ENCODE peak calls at places on chromosomes 4 and X, in seven cellular contexts. One of them, this sample, is unnamed.

GRCh38 chr4:100170986-100171385 is 19.3 kb downstream of the DDIT4L start:
- DNase-seq in tibial artery: no peak
- DNase-seq in thoracic aorta: no peak
- DNase-seq in cardiac fibroblast: peak
- DNase-seq in astrocyte of the spinal cord: no peak
- DNase-seq in neural progenitor cell: no peak
- DNase-seq in IMR-90: no peak
- DNase-seq in this sample: no peak

GRCh38 chr4:67437974-67438713 is 107.2 kb downstream of the CENPC start:
- DNase-seq in IMR-90: peak
- DNase-seq in cardiac fibroblast: peak
- DNase-seq in tibial artery: no peak
- DNase-seq in thoracic aorta: no peak
- DNase-seq in neural progenitor cell: no peak
- DNase-seq in astrocyte of the spinal cord: peak
- DNase-seq in this sample: no peak

GRCh38 chr4:4269856-4270255 is 20.1 kb downstream of the LYAR start:
- DNase-seq in cardiac fibroblast: peak
- DNase-seq in tibial artery: no peak
- DNase-seq in astrocyte of the spinal cord: peak
- DNase-seq in IMR-90: no peak
- DNase-seq in neural progenitor cell: no peak
- DNase-seq in thoracic aorta: no peak
- DNase-seq in this sample: no peak

GRCh38 chr4:98210293-98210692 is 50.9 kb upstream of the RAP1GDS1 start:
- DNase-seq in tibial artery: no peak
- DNase-seq in IMR-90: no peak
- DNase-seq in neural progenitor cell: no peak
- DNase-seq in astrocyte of the spinal cord: no peak
- DNase-seq in thoracic aorta: no peak
- DNase-seq in cardiac fibroblast: no peak
- DNase-seq in this sample: no peak

GRCh38 chr4:2393353-2394270 is 24.8 kb downstream of the ZFYVE28 start:
- DNase-seq in neural progenitor cell: peak
- DNase-seq in astrocyte of the spinal cord: no peak
- DNase-seq in thoracic aorta: no peak
- DNase-seq in cardiac fibroblast: peak
- DNase-seq in IMR-90: no peak
- DNase-seq in tibial artery: no peak
- DNase-seq in this sample: peak

GRCh38 chrX:100863326-100863854 is 10.8 kb downstream of the NOX1 start:
- DNase-seq in thoracic aorta: no peak
- DNase-seq in tibial artery: no peak
- DNase-seq in cardiac fibroblast: peak
- DNase-seq in astrocyte of the spinal cord: no peak
- DNase-seq in IMR-90: no peak
- DNase-seq in neural progenitor cell: no peak
- DNase-seq in this sample: no peak

GRCh38 chr4:108113229-108113628 is 55.5 kb downstream of the LEF1 start:
- DNase-seq in IMR-90: no peak
- DNase-seq in neural progenitor cell: no peak
- DNase-seq in thoracic aorta: no peak
- DNase-seq in tibial artery: no peak
- DNase-seq in astrocyte of the spinal cord: no peak
- DNase-seq in cardiac fibroblast: no peak
- DNase-seq in this sample: peak

GRCh38 chrX:127459784-127460183 is 592.4 kb downstream of the ACTRT1 start:
- DNase-seq in astrocyte of the spinal cord: no peak
- DNase-seq in tibial artery: no peak
- DNase-seq in cardiac fibroblast: no peak
- DNase-seq in thoracic aorta: no peak
- DNase-seq in IMR-90: no peak
- DNase-seq in neural progenitor cell: peak
- DNase-seq in this sample: no peak

GRCh38 chrX:110210417-110211139 is 107.3 kb downstream of the AMMECR1 start:
- DNase-seq in cardiac fibroblast: peak
- DNase-seq in tibial artery: no peak
- DNase-seq in thoracic aorta: no peak
- DNase-seq in astrocyte of the spinal cord: peak
- DNase-seq in IMR-90: peak
- DNase-seq in neural progenitor cell: no peak
- DNase-seq in this sample: no peak

GRCh38 chr4:149493492-149493891 is 322.2 kb downstream of the IQCM start:
- DNase-seq in thoracic aorta: no peak
- DNase-seq in astrocyte of the spinal cord: no peak
- DNase-seq in neural progenitor cell: no peak
- DNase-seq in IMR-90: no peak
- DNase-seq in cardiac fibroblast: no peak
- DNase-seq in tibial artery: no peak
- DNase-seq in this sample: no peak

GRCh38 chr4:3784469-3785291 is 18.5 kb downstream of the ADRA2C start:
- DNase-seq in cardiac fibroblast: no peak
- DNase-seq in tibial artery: no peak
- DNase-seq in IMR-90: no peak
- DNase-seq in astrocyte of the spinal cord: no peak
- DNase-seq in thoracic aorta: no peak
- DNase-seq in neural progenitor cell: peak
- DNase-seq in this sample: no peak

GRCh38 chr4:1609901-1610790 is 74.0 kb downstream of the FAM53A start:
- DNase-seq in thoracic aorta: no peak
- DNase-seq in IMR-90: no peak
- DNase-seq in neural progenitor cell: no peak
- DNase-seq in tibial artery: no peak
- DNase-seq in astrocyte of the spinal cord: no peak
- DNase-seq in cardiac fibroblast: no peak
- DNase-seq in this sample: no peak

GRCh38 chrX:149830192-149830873 is 48.6 kb downstream of the MAGEA9 start:
- DNase-seq in neural progenitor cell: peak
- DNase-seq in tibial artery: no peak
- DNase-seq in astrocyte of the spinal cord: peak
- DNase-seq in IMR-90: peak
- DNase-seq in thoracic aorta: no peak
- DNase-seq in cardiac fibroblast: peak
- DNase-seq in this sample: peak

GRCh38 chrX:14916017-14916674 is 42.9 kb downstream of the MOSPD2 start:
- DNase-seq in neural progenitor cell: no peak
- DNase-seq in IMR-90: peak
- DNase-seq in cardiac fibroblast: peak
- DNase-seq in astrocyte of the spinal cord: peak
- DNase-seq in tibial artery: no peak
- DNase-seq in thoracic aorta: no peak
- DNase-seq in this sample: no peak

GRCh38 chr4:5893013-5893580 is at the start of gene CRMP1:
- DNase-seq in neural progenitor cell: peak
- DNase-seq in thoracic aorta: no peak
- DNase-seq in tibial artery: no peak
- DNase-seq in cardiac fibroblast: no peak
- DNase-seq in IMR-90: no peak
- DNase-seq in astrocyte of the spinal cord: no peak
- DNase-seq in this sample: no peak

GRCh38 chrX:13109811-13110210 is 65.4 kb upstream of the FAM9C start:
- DNase-seq in tibial artery: no peak
- DNase-seq in astrocyte of the spinal cord: peak
- DNase-seq in thoracic aorta: no peak
- DNase-seq in cardiac fibroblast: peak
- DNase-seq in neural progenitor cell: no peak
- DNase-seq in IMR-90: peak
- DNase-seq in this sample: no peak
- H3K4me3 ChIP-seq in tibial artery: no peak
- H3K4me3 ChIP-seq in astrocyte of the spinal cord: no peak
- H3K4me3 ChIP-seq in thoracic aorta: no peak
- H3K4me3 ChIP-seq in cardiac fibroblast: no peak
- H3K4me3 ChIP-seq in neural progenitor cell: no peak
- H3K4me3 ChIP-seq in IMR-90: no peak
- H3K4me3 ChIP-seq in this sample: no peak

GRCh38 chrX:24833695-24834094 is 140.0 kb downstream of the POLA1 start:
- DNase-seq in cardiac fibroblast: no peak
- DNase-seq in astrocyte of the spinal cord: no peak
- DNase-seq in tibial artery: no peak
- DNase-seq in IMR-90: no peak
- DNase-seq in thoracic aorta: no peak
- DNase-seq in neural progenitor cell: no peak
- DNase-seq in this sample: no peak

GRCh38 chrX:24842486-24842885 is 148.8 kb downstream of the POLA1 start:
- DNase-seq in tibial artery: no peak
- DNase-seq in thoracic aorta: no peak
- DNase-seq in IMR-90: no peak
- DNase-seq in astrocyte of the spinal cord: no peak
- DNase-seq in neural progenitor cell: no peak
- DNase-seq in cardiac fibroblast: no peak
- DNase-seq in this sample: no peak

GRCh38 chrX:24837966-24838365 is 144.2 kb downstream of the POLA1 start:
- DNase-seq in neural progenitor cell: no peak
- DNase-seq in thoracic aorta: no peak
- DNase-seq in IMR-90: no peak
- DNase-seq in astrocyte of the spinal cord: no peak
- DNase-seq in tibial artery: no peak
- DNase-seq in cardiac fibroblast: no peak
- DNase-seq in this sample: no peak

GRCh38 chrX:24838624-24839023 is 144.9 kb downstream of the POLA1 start:
- DNase-seq in thoracic aorta: no peak
- DNase-seq in astrocyte of the spinal cord: peak
- DNase-seq in tibial artery: no peak
- DNase-seq in IMR-90: peak
- DNase-seq in neural progenitor cell: peak
- DNase-seq in cardiac fibroblast: peak
- DNase-seq in this sample: peak

DNA sequence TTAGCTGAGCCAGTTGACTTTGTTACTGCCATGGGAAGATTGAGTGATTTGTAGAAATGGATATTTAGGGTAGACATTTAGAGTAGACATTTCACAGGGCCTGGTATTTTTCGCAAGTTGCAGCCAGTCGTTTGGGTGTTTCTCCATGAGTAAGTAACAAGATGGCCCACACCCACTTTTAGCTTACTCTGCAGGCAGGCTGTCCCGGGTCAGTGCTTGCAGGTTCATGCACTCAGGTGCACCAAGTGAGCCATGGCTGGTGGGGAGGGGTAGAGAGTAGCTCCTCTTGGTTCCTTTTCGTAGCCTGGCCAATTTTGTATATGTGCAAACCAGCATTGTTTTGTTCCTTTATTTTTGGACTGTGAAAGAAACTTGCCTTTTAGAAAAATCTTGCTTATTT is 145.6 kb downstream of the POLA1 start:
- DNase-seq in cardiac fibroblast: no peak
- DNase-seq in astrocyte of the spinal cord: no peak
- DNase-seq in IMR-90: no peak
- DNase-seq in neural progenitor cell: no peak
- DNase-seq in thoracic aorta: no peak
- DNase-seq in tibial artery: no peak
- DNase-seq in this sample: no peak
- TF ChIP-seq CTCF in cardiac fibroblast: no peak
- TF ChIP-seq CTCF in astrocyte of the spinal cord: no peak
- TF ChIP-seq CTCF in IMR-90: no peak
- TF ChIP-seq CTCF in neural progenitor cell: no peak
- TF ChIP-seq CTCF in thoracic aorta: no peak
- TF ChIP-seq CTCF in tibial artery: no peak
- TF ChIP-seq CTCF in this sample: no peak

DNA sequence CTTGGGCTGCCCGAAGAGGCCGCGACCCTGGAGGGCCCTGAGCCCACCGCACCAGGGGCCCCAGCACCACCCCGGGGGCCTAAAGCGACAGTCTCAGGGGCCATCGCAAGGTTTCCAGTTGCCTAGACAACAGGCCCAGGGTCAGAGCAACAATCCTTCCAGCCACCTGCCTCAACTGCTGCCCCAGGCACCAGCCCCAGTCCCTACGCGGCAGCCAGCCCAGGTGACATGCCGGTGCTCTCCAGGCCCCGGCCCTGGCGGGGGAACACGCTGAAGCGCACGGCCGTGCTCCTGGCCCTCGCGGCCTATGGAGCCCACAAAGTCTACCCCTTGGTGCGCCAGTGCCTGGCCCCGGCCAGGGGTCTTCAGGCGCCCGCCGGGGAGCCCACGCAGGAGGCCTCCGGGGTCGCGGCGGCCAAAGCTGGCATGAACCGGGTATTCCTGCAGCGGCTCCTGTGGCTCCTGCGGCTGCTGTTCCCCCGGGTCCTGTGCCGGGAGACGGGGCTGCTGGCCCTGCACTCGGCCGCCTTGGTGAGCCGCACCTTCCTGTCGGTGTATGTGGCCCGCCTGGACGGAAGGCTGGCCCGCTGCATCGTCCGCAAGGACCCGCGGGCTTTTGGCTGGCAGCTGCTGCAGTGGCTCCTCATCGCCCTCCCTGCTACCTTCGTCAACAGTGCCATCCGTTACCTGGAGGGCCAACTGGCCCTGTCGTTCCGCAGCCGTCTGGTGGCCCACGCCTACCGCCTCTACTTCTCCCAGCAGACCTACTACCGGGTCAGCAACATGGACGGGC is 579 bp downstream of the ABCD1 start:
- DNase-seq in thoracic aorta: no peak
- DNase-seq in IMR-90: no peak
- DNase-seq in neural progenitor cell: peak
- DNase-seq in tibial artery: no peak
- DNase-seq in astrocyte of the spinal cord: no peak
- DNase-seq in cardiac fibroblast: no peak
- DNase-seq in this sample: peak
- H3K4me3 ChIP-seq in thoracic aorta: peak
- H3K4me3 ChIP-seq in IMR-90: peak
- H3K4me3 ChIP-seq in neural progenitor cell: peak
- H3K4me3 ChIP-seq in tibial artery: peak
- H3K4me3 ChIP-seq in astrocyte of the spinal cord: peak
- H3K4me3 ChIP-seq in cardiac fibroblast: peak
- H3K4me3 ChIP-seq in this sample: peak

GRCh38 chr4:113952452-113953029 is 26.9 kb downstream of the ARSJ start:
- DNase-seq in neural progenitor cell: peak
- DNase-seq in cardiac fibroblast: peak
- DNase-seq in IMR-90: peak
- DNase-seq in thoracic aorta: no peak
- DNase-seq in astrocyte of the spinal cord: peak
- DNase-seq in tibial artery: no peak
- DNase-seq in this sample: peak

GRCh38 chr4:113953888-113954287 is 25.6 kb downstream of the ARSJ start:
- DNase-seq in neural progenitor cell: no peak
- DNase-seq in IMR-90: no peak
- DNase-seq in astrocyte of the spinal cord: no peak
- DNase-seq in cardiac fibroblast: no peak
- DNase-seq in thoracic aorta: no peak
- DNase-seq in tibial artery: no peak
- DNase-seq in this sample: no peak

GRCh38 chr4:113947484-113947883 is 32.0 kb downstream of the ARSJ start:
- DNase-seq in neural progenitor cell: no peak
- DNase-seq in thoracic aorta: no peak
- DNase-seq in astrocyte of the spinal cord: no peak
- DNase-seq in tibial artery: no peak
- DNase-seq in IMR-90: no peak
- DNase-seq in cardiac fibroblast: no peak
- DNase-seq in this sample: no peak

GRCh38 chr4:113951263-113951662 is 28.2 kb downstream of the ARSJ start:
- DNase-seq in tibial artery: no peak
- DNase-seq in cardiac fibroblast: peak
- DNase-seq in astrocyte of the spinal cord: peak
- DNase-seq in neural progenitor cell: no peak
- DNase-seq in thoracic aorta: no peak
- DNase-seq in IMR-90: peak
- DNase-seq in this sample: no peak

DNA sequence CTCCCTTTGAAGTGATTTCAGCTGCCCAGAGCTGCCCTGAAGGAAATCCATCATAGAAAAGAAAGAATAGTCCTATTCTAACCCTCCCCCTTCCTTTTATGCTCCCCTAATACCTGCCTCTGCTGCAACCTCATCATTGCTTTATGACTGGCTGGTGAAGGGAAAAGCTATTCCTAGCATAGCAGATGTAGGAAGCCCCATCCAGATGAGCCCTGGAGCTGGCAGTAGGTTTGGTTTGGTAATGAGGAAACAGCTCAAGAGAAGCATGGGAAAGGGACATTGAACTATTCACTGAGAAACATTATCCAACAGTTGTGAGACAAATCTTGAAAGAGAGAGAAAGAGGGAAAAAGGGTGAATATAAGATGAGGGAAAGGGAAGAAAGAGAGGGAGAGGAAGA is 29.2 kb downstream of the ARSJ start:
- DNase-seq in tibial artery: no peak
- DNase-seq in neural progenitor cell: no peak
- DNase-seq in IMR-90: no peak
- DNase-seq in thoracic aorta: no peak
- DNase-seq in astrocyte of the spinal cord: no peak
- DNase-seq in cardiac fibroblast: no peak
- DNase-seq in this sample: no peak
- TF ChIP-seq CTCF in tibial artery: no peak
- TF ChIP-seq CTCF in neural progenitor cell: no peak
- TF ChIP-seq CTCF in IMR-90: no peak
- TF ChIP-seq CTCF in thoracic aorta: no peak
- TF ChIP-seq CTCF in astrocyte of the spinal cord: no peak
- TF ChIP-seq CTCF in cardiac fibroblast: no peak
- TF ChIP-seq CTCF in this sample: no peak

This sample was measured in GM12865.